ENCODE peak calls at places on chromosomes 11 and 22, in five cellular contexts. G is Caki2; S is anterior cingulate cortex; F is neural crest cell; P is activated naive CD8-positive, alpha-beta T cell treated with anti-CD3 and anti-CD28 coated beads, Interleukin-2, amount 50 U/mL, for 24 hours. J is an unnamed sample.

GRCh38 chr11:111450480-111451320 is 61.5 kb downstream of the BTG4 start:
- DNase-seq in S (no peak), P (no peak), F (no peak), G (no peak), J (no peak)

GRCh38 chr11:127789887-127790286 is 789.3 kb upstream of the KIRREL3 start:
- DNase-seq in F (no peak), G (no peak), S (no peak), P (no peak), J (peak; percentile 25)

GRCh38 chr11:64164392-64165312 is 1.3 kb downstream of the MACROD1 start:
- DNase-seq in G (no peak), S (no peak), F (no peak), P (no peak), J (no peak)

GRCh38 chr22:29987143-29987542 is 93.1 kb upstream of the HORMAD2 start:
- DNase-seq in G (no peak), F (no peak), S (peak; percentile 16), P (no peak), J (no peak)

GRCh38 chr11:1691878-1692707 is 4.9 kb upstream of the KRTAP5-6 start:
- DNase-seq in G (no peak), P (no peak), S (no peak), F (no peak), J (no peak)

GRCh38 chr11:99739464-99740089 is 718.8 kb downstream of the CNTN5 start:
- DNase-seq in P (no peak), G (peak; percentile 27), S (no peak), F (peak; percentile 32), J (peak; percentile 56)

GRCh38 chr22:37317698-37318210 is 35.4 kb downstream of the CYTH4 start:
- DNase-seq in S (no peak), P (no peak), G (no peak), F (no peak), J (no peak)

GRCh38 chr11:465896-466538 is 15.9 kb downstream of the PTDSS2 start:
- DNase-seq in S (no peak), P (no peak), G (no peak), F (no peak), J (no peak)

GRCh38 chr11:112225753-112226061 is 521 bp upstream of the PTS start:
- DNase-seq in S (no peak), G (no peak), P (no peak), F (no peak), J (peak; percentile 78)

GRCh38 chr22:25143161-25144076 is 56.2 kb upstream of the CRYBB3 start:
- DNase-seq in G (no peak), P (no peak), S (no peak), F (no peak), J (no peak)

GRCh38 chr11:65945941-65946558 is 770 bp downstream of the TSGA10IP start:
- DNase-seq in S (no peak), G (no peak), F (no peak), P (no peak), J (no peak)

J was measured in hepatocyte.